ENCODE peak calls at places on chromosomes 6 and 20, in eight cellular contexts. E is activated T-helper 1 cell treated with anti-CD3 and anti-CD28 coated beads, Interleukin-12 subunit alpha, Interleukin-12 subunit beta, Interleukin-2, Interleukin-4 antibody, amounts not matched to agents 30 ng/mL and 10 ng/mL and 1 ng/mL, durations not matched to agents 14 hours and 24 hours and 36 hours; L is bronchial epithelial cell; H is central memory CD4-positive, alpha-beta T cell; M is substantia nigra; I is endodermal cell; N is stimulated activated CD4-positive, alpha-beta T cell treated with anti-CD3 and anti-CD28 coated beads, Interleukin-12 subunit alpha, Interleukin-12 subunit beta, amount 100 ng/mL, for 24 hours; C is NCI-H1092 treated with DMSO at 0.1 percent for 48 hours. B is an unnamed sample.

GRCh38 chr6:140464720-140465119 is 1090.3 kb upstream of the CITED2 start:
- DNase-seq in H (no peak), M (no peak), I (no peak), C (no peak), N (no peak), L (no peak), E (no peak), B (no peak)

GRCh38 chr20:24111858-24112257 is 123.3 kb upstream of the GGTLC1 start:
- DNase-seq in I (no peak), H (no peak), E (no peak), N (no peak), M (no peak), C (no peak), L (no peak), B (no peak)

GRCh38 chr20:38760978-38761377 is 12.7 kb downstream of the ACTR5 start:
- DNase-seq in I (no peak), C (no peak), E (no peak), M (no peak), L (no peak), N (no peak), H (no peak), B (no peak)

GRCh38 chr6:42099340-42100028 is 42.9 kb downstream of the C6orf132 start:
- DNase-seq in L (peak; percentile 92), C (no peak), I (no peak), H (no peak), E (no peak), M (no peak), N (peak; percentile 28), B (no peak)

GRCh38 chr6:53543341-53544010 is 1.4 kb downstream of the GCLC start:
- DNase-seq in L (no peak), M (no peak), H (no peak), I (no peak), C (no peak), N (no peak), E (no peak), B (no peak)

GRCh38 chr20:54475334-54476287 is at the start of gene DOK5:
- DNase-seq in M (peak; percentile 48), I (peak; percentile 81), N (no peak), H (no peak), E (no peak), L (no peak), C (peak; percentile 34), B (no peak)

GRCh38 chr20:38426006-38426405 is 9.1 kb downstream of the SNHG17 start:
- DNase-seq in L (peak; percentile 80), E (no peak), C (no peak), M (no peak), N (no peak), H (no peak), I (no peak), B (no peak)

GRCh38 chr6:41939848-41940758 is 1.5 kb downstream of the CCND3 start:
- DNase-seq in C (no peak), M (no peak), H (no peak), I (peak; percentile 80), L (no peak), E (peak; percentile 48), N (peak; percentile 54), B (no peak)

GRCh38 chr20:39778847-39779641 is 816.9 kb downstream of the DHX35 start:
- DNase-seq in E (no peak), L (peak; percentile 33), H (no peak), I (peak; percentile 48), M (peak; percentile 1), C (no peak), N (no peak), B (no peak)

GRCh38 chr20:63124092-63124781 is 91.7 kb downstream of the YTHDF1 start:
- DNase-seq in L (no peak), N (no peak), E (no peak), H (no peak), M (no peak), C (no peak), I (peak; percentile 35), B (no peak)

GRCh38 chr6:148370171-148370570 is 27.5 kb downstream of the SASH1 start:
- DNase-seq in N (no peak), M (no peak), I (no peak), H (no peak), C (no peak), E (no peak), L (no peak), B (no peak)

GRCh38 chr20:61837200-61837599 is 228.5 kb downstream of the TAF4 start:
- DNase-seq in E (no peak), I (no peak), M (no peak), C (no peak), H (no peak), L (no peak), N (no peak), B (no peak)

GRCh38 chr6:136280032-136280609 is 9.5 kb downstream of the BCLAF1 start:
- DNase-seq in E (no peak), M (no peak), L (no peak), C (no peak), I (no peak), N (no peak), H (no peak), B (no peak)

GRCh38 chr6:144434308-144434990 is 149.3 kb downstream of the UTRN start:
- DNase-seq in C (no peak), I (no peak), H (no peak), N (no peak), L (peak; percentile 79), M (no peak), E (no peak), B (no peak)

GRCh38 chr20:41888434-41888833 is 270.3 kb upstream of the CHD6 start:
- DNase-seq in N (no peak), C (no peak), E (no peak), I (no peak), M (no peak), L (no peak), H (no peak), B (no peak)

GRCh38 chr20:38144608-38145093 is 20.4 kb downstream of the TGM2 start:
- DNase-seq in C (no peak), N (no peak), E (no peak), L (no peak), M (no peak), H (no peak), I (no peak), B (no peak)

GRCh38 chr20:47778398-47779354 is 6.6 kb downstream of the SULF2 start:
- DNase-seq in H (no peak), I (no peak), M (no peak), C (no peak), E (no peak), N (no peak), L (no peak), B (no peak)

GRCh38 chr6:158763440-158764187 is 55.6 kb downstream of the EZR start:
- DNase-seq in N (no peak), E (no peak), C (no peak), L (no peak), H (no peak), I (peak; percentile 61), M (no peak), B (no peak)

GRCh38 chr6:137819740-137820139 is 47.3 kb upstream of the TNFAIP3 start:
- DNase-seq in C (no peak), M (no peak), N (no peak), L (no peak), E (peak; percentile 55), H (peak; percentile 73), I (no peak), B (no peak)

GRCh38 chr6:144912474-144912873 is 627.3 kb downstream of the UTRN start:
- DNase-seq in L (peak; percentile 37), C (no peak), H (no peak), I (no peak), M (no peak), N (no peak), E (no peak), B (no peak)

GRCh38 chr6:44738652-44739141 is 351.2 kb downstream of the CDC5L start:
- DNase-seq in E (no peak), I (peak; percentile 59), M (no peak), H (no peak), N (no peak), L (peak; percentile 35), C (no peak), B (peak; percentile 28)

GRCh38 chr6:40410792-40411191 is 176.4 kb downstream of the LRFN2 start:
- DNase-seq in E (no peak), H (no peak), M (no peak), L (no peak), N (no peak), I (no peak), C (no peak), B (no peak)

GRCh38 chr6:143333749-143334520 is 116.6 kb downstream of the ADAT2 start:
- DNase-seq in N (no peak), L (peak; percentile 72), M (no peak), I (no peak), E (no peak), H (no peak), C (peak; percentile 6), B (no peak)

GRCh38 chr20:53914861-53915458 is 155.4 kb downstream of the BCAS1 start:
- DNase-seq in L (no peak), N (no peak), H (no peak), I (peak; percentile 59), E (no peak), M (no peak), C (no peak), B (no peak)

GRCh38 chr20:1473821-1474220 is 7.2 kb upstream of the NSFL1C start:
- DNase-seq in H (no peak), L (no peak), I (no peak), N (no peak), E (no peak), M (no peak), C (no peak), B (no peak)

B was measured in stimulated activated naive B cell treated with anti-CD40 and anti-IgM and Interleukin-4, amounts not matched to agents 10 μg/mL and 1 μg/mL and 100 μg/mL, for 72 hours.